ENCODE peak calls at places on chromosomes 2 and 18, in five cellular contexts. E is GM12878, K is HepG2, A is A549, J is K562. S is an unnamed sample.

GRCh38 chr2:8533923-8534322 is 147.9 kb upstream of the ID2 start:
- DNase-seq in E (no peak), A (no peak), J (no peak), K (no peak), S (no peak)

GRCh38 chr2:22020101-22020742 is 896.5 kb downstream of the TDRD15 start:
- DNase-seq in K (no peak), J (no peak), E (no peak), A (no peak), S (no peak)

GRCh38 chr2:171436307-171436706 is 2.3 kb downstream of the DCAF17 start:
- DNase-seq in K (no peak), E (no peak), A (no peak), J (no peak), S (no peak)

GRCh38 chr2:233404227-233404626 is 49.9 kb downstream of the DGKD start:
- DNase-seq in J (peak), K (peak), A (peak), E (no peak), S (no peak)

GRCh38 chr2:241820625-241821384 is 11.8 kb downstream of the NEU4 start:
- DNase-seq in K (no peak), A (no peak), E (no peak), J (no peak), S (no peak)

GRCh38 chr2:43003702-43004101 is 211.3 kb upstream of the HAAO start:
- DNase-seq in J (no peak), K (no peak), E (no peak), A (no peak), S (no peak)

GRCh38 chr2:142112648-142113278 is 18.1 kb downstream of the LRP1B start:
- DNase-seq in J (no peak), A (no peak), K (no peak), E (no peak), S (no peak)

GRCh38 chr2:153477641-153478288 is 797 bp downstream of the RPRM start:
- DNase-seq in A (no peak), K (no peak), J (no peak), E (no peak), S (no peak)

GRCh38 chr18:78979058-78979680 is 449 bp upstream of the SALL3 start:
- DNase-seq in J (no peak), K (no peak), E (no peak), A (no peak), S (no peak)

GRCh38 chr2:118833716-118834439 is 13.6 kb downstream of the EN1 start:
- DNase-seq in A (no peak), E (no peak), J (no peak), K (no peak), S (no peak)

GRCh38 chr2:176854878-176855277 is 357.7 kb upstream of the HNRNPA3 start:
- DNase-seq in J (no peak), A (no peak), E (no peak), K (no peak), S (no peak)

GRCh38 chr2:136384541-136385303 is 266.8 kb upstream of the CXCR4 start:
- DNase-seq in E (no peak), K (peak), A (peak), J (peak), S (no peak)

GRCh38 chr2:164644036-164644700 is 22.9 kb upstream of the GRB14 start:
- DNase-seq in A (no peak), J (no peak), E (no peak), K (no peak), S (no peak)

GRCh38 chr2:23452853-23453420 is 68.0 kb downstream of the KLHL29 start:
- DNase-seq in J (no peak), E (peak), A (no peak), K (no peak), S (no peak)

GRCh38 chr2:233402774-233403173 is 48.5 kb downstream of the DGKD start:
- DNase-seq in A (no peak), E (no peak), J (no peak), K (no peak), S (no peak)

GRCh38 chr2:231991664-231992063 is 30.2 kb downstream of the DIS3L2 start:
- DNase-seq in A (no peak), E (no peak), J (no peak), K (no peak), S (no peak)

GRCh38 chr2:23513245-23513880 is 128.4 kb downstream of the KLHL29 start:
- DNase-seq in J (no peak), K (no peak), A (no peak), E (no peak), S (no peak)

GRCh38 chr18:77007251-77007650 is 125.3 kb downstream of the MBP start:
- DNase-seq in E (no peak), J (no peak), K (no peak), A (no peak), S (no peak)

GRCh38 chr2:200380139-200380561 is 73.7 kb downstream of the SPATS2L start:
- DNase-seq in A (no peak), K (no peak), J (no peak), E (no peak), S (no peak)

GRCh38 chr2:8394569-8395359 is 287.1 kb upstream of the ID2 start:
- DNase-seq in E (no peak), K (no peak), J (no peak), A (no peak), S (no peak)

GRCh38 chr2:160062283-160063005 is at the start of gene PLA2R1:
- DNase-seq in A (peak), E (no peak), K (no peak), J (no peak), S (no peak)

GRCh38 chr2:88396209-88396608 is 56.3 kb downstream of the FOXI3 start:
- DNase-seq in A (no peak), J (no peak), E (no peak), K (no peak), S (no peak)

GRCh38 chr2:12738112-12738485 is 21.4 kb downstream of the TRIB2 start:
- DNase-seq in K (no peak), J (no peak), A (no peak), E (no peak), S (no peak)

GRCh38 chr18:58432050-58432727 is 196.7 kb downstream of the ALPK2 start:
- DNase-seq in E (no peak), J (no peak), A (no peak), K (no peak), S (no peak)

GRCh38 chr2:96464061-96464460 is 41.1 kb downstream of the NEURL3 start:
- DNase-seq in K (no peak), A (no peak), J (no peak), E (no peak), S (no peak)

GRCh38 chr2:121171625-121172119 is 113.3 kb downstream of the TFCP2L1 start:
- DNase-seq in J (no peak), A (no peak), K (no peak), E (no peak), S (no peak)

GRCh38 chr18:7754258-7754657 is 187.1 kb downstream of the PTPRM start:
- DNase-seq in A (no peak), J (no peak), E (no peak), K (peak), S (no peak)

GRCh38 chr2:39618236-39618635 is 47.5 kb upstream of the TMEM178A start:
- DNase-seq in E (no peak), K (peak), J (no peak), A (no peak), S (no peak)

GRCh38 chr2:200301953-200302628 is 4.4 kb upstream of the SPATS2L start:
- DNase-seq in A (no peak), E (no peak), J (no peak), K (no peak), S (no peak)

GRCh38 chr2:143433158-143433557 is 303.9 kb downstream of the ARHGAP15 start:
- DNase-seq in A (no peak), E (no peak), J (no peak), K (no peak), S (no peak)

GRCh38 chr2:219198974-219199373 is 7.6 kb upstream of the ZFAND2B start:
- DNase-seq in A (no peak), E (no peak), J (no peak), K (no peak), S (no peak)

GRCh38 chr2:157858846-157859245 is 17.3 kb downstream of the ACVR1 start:
- DNase-seq in J (no peak), E (no peak), K (no peak), A (no peak), S (no peak)

GRCh38 chr2:240230424-240230945 is 90.0 kb upstream of the OTOS start:
- DNase-seq in E (no peak), K (no peak), J (no peak), A (no peak), S (no peak)

GRCh38 chr18:67265464-67266245 is 250.9 kb downstream of the DSEL start:
- DNase-seq in A (no peak), E (no peak), K (no peak), J (no peak), S (no peak)

GRCh38 chr18:51275712-51276473 is 78.4 kb upstream of the MEX3C start:
- DNase-seq in J (no peak), K (no peak), A (no peak), E (no peak), S (no peak)

GRCh38 chr2:128442891-128443302 is 124.2 kb upstream of the HS6ST1 start:
- DNase-seq in K (no peak), E (no peak), J (no peak), A (no peak), S (no peak)

GRCh38 chr2:73652348-73652747 is 10.1 kb upstream of the NAT8 start:
- DNase-seq in J (no peak), A (no peak), K (no peak), E (no peak), S (no peak)

GRCh38 chr2:217802876-217803638 is 199.7 kb downstream of the TNS1 start:
- DNase-seq in A (no peak), E (no peak), K (no peak), J (no peak), S (no peak)

GRCh38 chr2:213214209-213214608 is 62.8 kb upstream of the IKZF2 start:
- DNase-seq in K (no peak), A (no peak), J (no peak), E (no peak), S (no peak)
- TF ChIP-seq HDAC2 in K (no peak), A (no peak), J (no peak), E (no peak), S (no peak)

GRCh38 chr2:207148025-207148424 is 17.7 kb downstream of the KLF7 start:
- DNase-seq in A (no peak), K (no peak), E (no peak), J (no peak), S (no peak)
- TF ChIP-seq HDAC2 in A (no peak), K (no peak), E (no peak), J (no peak), S (no peak)

DNA sequence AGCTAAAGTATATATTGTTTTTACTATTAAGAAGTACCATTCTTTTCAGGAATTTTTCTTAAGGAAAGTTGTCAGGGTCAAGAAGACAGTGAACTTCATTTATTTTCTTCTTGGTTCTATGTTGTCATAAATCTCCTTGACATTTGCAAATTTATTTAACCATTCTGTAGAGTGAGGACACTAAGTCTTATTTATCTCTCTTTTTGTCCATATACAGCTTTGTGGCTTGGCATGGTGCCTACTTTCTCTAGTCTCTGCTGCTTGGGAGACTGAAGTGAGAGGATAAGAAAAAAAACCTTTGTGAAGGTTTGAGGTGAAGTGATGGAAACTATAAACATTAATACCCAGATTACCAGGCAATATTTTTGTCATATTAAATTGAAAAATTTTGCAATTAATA is 1389.4 kb downstream of the SUCLG1 start:
- DNase-seq in J (no peak), A (no peak), K (no peak), E (no peak), S (no peak)
- TF ChIP-seq HDAC2 in J (no peak), A (no peak), K (no peak), E (no peak), S (no peak)

DNA sequence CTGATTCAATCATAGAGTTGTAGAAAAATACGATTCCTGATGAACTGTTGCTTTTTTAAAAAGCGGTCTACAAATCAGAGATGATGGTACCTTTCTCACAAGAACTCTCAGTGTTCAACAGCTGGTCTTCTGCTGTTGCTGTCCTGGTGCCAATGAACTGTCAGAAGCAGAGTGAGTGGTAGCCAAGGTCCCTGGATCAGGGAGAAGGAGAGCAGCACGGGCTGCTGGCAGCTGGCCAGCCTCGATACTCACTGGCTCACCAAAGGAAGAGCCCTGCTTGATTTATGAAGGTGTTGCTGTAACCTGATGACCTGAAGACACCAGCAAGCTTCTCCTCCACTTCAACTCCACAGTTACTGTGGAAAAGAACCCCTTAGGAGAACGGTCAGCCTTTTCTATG is 300.8 kb upstream of the SOX11 start:
- DNase-seq in J (no peak), A (no peak), E (no peak), K (no peak), S (no peak)
- TF ChIP-seq HDAC2 in J (no peak), A (no peak), E (no peak), K (no peak), S (no peak)

GRCh38 chr2:65129276-65129612 is 662 bp downstream of the RAB1A start:
- DNase-seq in K (no peak), A (no peak), E (no peak), J (no peak), S (no peak)

GRCh38 chr2:65129613-65130439 is at the start of gene RAB1A:
- DNase-seq in A (peak), J (peak), K (peak), E (peak), S (peak)

GRCh38 chr2:65133626-65134025 is 3.7 kb upstream of the RAB1A start:
- DNase-seq in J (no peak), K (no peak), E (no peak), A (no peak), S (no peak)

GRCh38 chr2:65130440-65131175 is 702 bp upstream of the RAB1A start:
- DNase-seq in E (peak), J (peak), A (no peak), K (no peak), S (no peak)

GRCh38 chr2:65128297-65129190 is 1.4 kb downstream of the RAB1A start:
- DNase-seq in J (no peak), A (no peak), K (no peak), E (no peak), S (no peak)
- TF ChIP-seq HDAC2 in J (no peak), A (no peak), K (no peak), E (no peak), S (no peak)

GRCh38 chr2:151262629-151263028 is 966 bp upstream of the RBM43 start:
- DNase-seq in A (no peak), E (no peak), K (no peak), J (no peak), S (no peak)

GRCh38 chr2:151261240-151261976 is at the start of gene RBM43:
- DNase-seq in A (peak), K (peak), J (peak), E (peak), S (peak)

GRCh38 chr2:151261977-151262291 is 271 bp upstream of the RBM43 start:
- DNase-seq in E (no peak), K (no peak), J (no peak), A (no peak), S (no peak)

GRCh38 chr2:151258121-151258520 is 3.5 kb downstream of the RBM43 start:
- DNase-seq in K (no peak), A (no peak), J (no peak), E (no peak), S (no peak)

DNA sequence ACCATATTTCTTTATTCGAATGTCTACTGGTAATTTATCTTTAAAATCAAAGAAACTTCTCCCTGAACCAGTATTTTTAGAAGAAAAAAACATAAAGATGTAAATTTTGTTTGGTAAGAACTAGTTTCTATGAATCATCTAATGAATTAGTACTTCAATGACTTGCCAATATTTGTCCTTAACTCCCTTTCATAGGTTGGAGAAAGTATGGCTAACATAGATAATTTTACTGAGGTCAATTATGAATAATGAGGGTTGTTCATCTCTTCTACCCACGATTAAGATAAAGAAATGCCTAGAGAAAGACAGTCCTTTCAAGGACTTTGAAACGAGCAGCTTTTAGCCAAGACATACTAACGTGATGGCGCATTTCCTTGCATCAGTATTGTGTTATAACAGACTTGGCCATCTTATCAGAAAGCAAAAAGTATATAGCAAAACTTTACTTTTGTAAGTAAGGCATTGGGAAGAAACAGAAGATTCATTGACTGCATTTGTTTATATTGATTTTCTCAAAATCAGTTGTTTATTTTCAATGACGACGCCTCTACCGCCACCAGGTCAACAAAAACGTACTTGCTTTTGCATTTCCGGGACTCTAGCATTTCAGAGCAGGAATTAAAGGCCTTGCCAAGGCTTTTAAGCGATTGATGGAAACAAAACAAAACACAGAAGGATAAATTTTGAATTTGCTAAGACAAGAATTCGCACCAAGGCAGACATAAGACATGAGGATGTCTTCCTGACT is 997 bp downstream of the RBM43 start:
- DNase-seq in A (no peak), J (no peak), K (no peak), E (peak), S (no peak)
- TF ChIP-seq HDAC2 in A (no peak), J (no peak), K (no peak), E (no peak), S (no peak)

DNA sequence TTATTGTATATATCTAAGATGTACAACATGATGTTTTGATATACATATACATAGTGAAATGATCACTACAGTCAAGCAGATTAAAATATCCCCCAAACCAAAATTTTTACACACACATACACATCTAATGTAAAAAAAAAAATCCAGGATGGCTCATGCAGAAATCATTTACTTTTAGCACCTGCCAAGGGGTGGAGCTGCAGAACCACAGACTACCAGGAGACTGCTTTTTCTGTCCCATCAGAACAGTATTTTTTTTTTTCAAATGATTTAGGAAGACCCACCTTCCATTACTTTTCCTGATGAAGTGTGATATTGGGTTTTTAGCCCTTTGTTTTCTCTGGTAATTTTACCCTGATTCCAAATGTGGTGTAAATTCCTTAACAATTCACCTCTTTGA is 61.9 kb downstream of the AQP4 start:
- DNase-seq in K (no peak), J (no peak), E (no peak), A (no peak), S (no peak)
- TF ChIP-seq HDAC2 in K (no peak), J (no peak), E (no peak), A (no peak), S (no peak)

GRCh38 chr2:102619414-102620319 is at the start of gene SLC9A2:
- DNase-seq in E (no peak), A (peak), K (no peak), J (peak), S (no peak)
- TF ChIP-seq HDAC2 in E (no peak), A (no peak), K (no peak), J (no peak), S (no peak)

GRCh38 chr18:75483662-75484061 is 56.2 kb upstream of the SMIM21 start:
- DNase-seq in E (no peak), A (no peak), J (no peak), K (no peak), S (no peak)
- TF ChIP-seq HDAC2 in E (no peak), A (no peak), J (no peak), K (no peak), S (no peak)

GRCh38 chr2:32770360-32770759 is 142.5 kb downstream of the TTC27 start:
- DNase-seq in E (no peak), J (no peak), A (no peak), K (no peak), S (no peak)

GRCh38 chr2:32775954-32776353 is 148.1 kb downstream of the TTC27 start:
- DNase-seq in J (no peak), K (no peak), A (no peak), E (no peak), S (no peak)

GRCh38 chr2:32773409-32773808 is 145.6 kb downstream of the TTC27 start:
- DNase-seq in E (no peak), K (no peak), A (no peak), J (no peak), S (no peak)

GRCh38 chr2:32768387-32769174 is 140.7 kb downstream of the TTC27 start:
- DNase-seq in K (no peak), J (peak), A (no peak), E (no peak), S (no peak)

GRCh38 chr2:32772623-32773221 is 144.9 kb downstream of the TTC27 start:
- DNase-seq in E (no peak), A (peak), J (peak), K (peak), S (peak)
- TF ChIP-seq HDAC2 in E (no peak), A (no peak), J (no peak), K (no peak), S (no peak)

S was measured in H1.